ENCODE peak calls at places on chromosomes 12 and 14, in four cellular contexts. V is mammary epithelial cell, I is thyroid gland, J is kidney epithelial cell. K is an unnamed sample.

GRCh38 chr12:27094726-27095125 is 12.3 kb upstream of the C12orf71 start:
- DNase-seq in V (no peak), I (no peak), J (no peak), K (no peak)

GRCh38 chr14:22417914-22418313 is 171.1 kb downstream of the DAD1 start:
- DNase-seq in V (no peak), I (no peak), J (no peak), K (no peak)

GRCh38 chr12:52823761-52824450 is 10.0 kb upstream of the KRT4 start:
- DNase-seq in V (no peak), I (no peak), J (no peak), K (no peak)

GRCh38 chr12:51405801-51406207 is 14.6 kb upstream of the GALNT6 start:
- DNase-seq in V (no peak), I (no peak), J (no peak), K (no peak)

GRCh38 chr12:51721281-51721940 is 127.1 kb downstream of the FIGNL2 start:
- DNase-seq in V (no peak), I (peak), J (no peak), K (peak)

GRCh38 chr12:63845726-63846125 is 1.2 kb downstream of the SRGAP1 start:
- DNase-seq in V (peak), I (no peak), J (no peak), K (peak)

GRCh38 chr12:121240484-121241202 is 30.7 kb downstream of the P2RX4 start:
- DNase-seq in V (no peak), I (peak), J (no peak), K (peak)

GRCh38 chr12:66555113-66555512 is 123.8 kb downstream of the GRIP1 start:
- DNase-seq in V (peak), I (no peak), J (no peak), K (no peak)

GRCh38 chr14:55951366-55952206 is 166.6 kb upstream of the PELI2 start:
- DNase-seq in V (no peak), I (no peak), J (no peak), K (no peak)

GRCh38 chr14:39203659-39204606 is 28.9 kb downstream of the PNN start:
- DNase-seq in V (peak), I (no peak), J (no peak), K (no peak)

GRCh38 chr12:108498136-108498535 is 16.9 kb upstream of the FICD start:
- DNase-seq in V (no peak), I (no peak), J (no peak), K (no peak)

GRCh38 chr14:20627337-20628032 is 14.0 kb downstream of the OR6S1 start:
- DNase-seq in V (peak), I (no peak), J (no peak), K (no peak)

GRCh38 chr14:67187826-67188225 is 1.4 kb upstream of the GARIN2 start:
- DNase-seq in V (peak), I (peak), J (peak), K (peak)

GRCh38 chr12:112102127-112102526 is 6.5 kb downstream of the NAA25 start:
- DNase-seq in V (no peak), I (no peak), J (no peak), K (no peak)

GRCh38 chr14:93880025-93880820 is 46.9 kb upstream of the FAM181A start:
- DNase-seq in V (no peak), I (peak), J (no peak), K (peak)

GRCh38 chr12:20368653-20369163 is 371 bp downstream of the PDE3A start:
- DNase-seq in V (peak), I (peak), J (no peak), K (peak)

GRCh38 chr12:26121841-26122680 is 2.8 kb downstream of the BHLHE41 start:
- DNase-seq in V (no peak), I (peak), J (no peak), K (no peak)

GRCh38 chr12:109512608-109513007 is 35.2 kb downstream of the UBE3B start:
- DNase-seq in V (no peak), I (no peak), J (no peak), K (peak)

GRCh38 chr14:52583544-52583943 is 30.9 kb downstream of the GPR137C start:
- DNase-seq in V (peak), I (no peak), J (no peak), K (peak)

GRCh38 chr12:54411398-54412241 is 7.4 kb downstream of the ITGA5 start:
- DNase-seq in V (peak), I (no peak), J (peak), K (peak)

GRCh38 chr12:88958961-88959360 is 378.7 kb upstream of the KITLG start:
- DNase-seq in V (no peak), I (no peak), J (no peak), K (no peak)

GRCh38 chr12:27564612-27565213 is 40.7 kb downstream of the PPFIBP1 start:
- DNase-seq in V (peak), I (no peak), J (no peak), K (no peak)

DNA sequence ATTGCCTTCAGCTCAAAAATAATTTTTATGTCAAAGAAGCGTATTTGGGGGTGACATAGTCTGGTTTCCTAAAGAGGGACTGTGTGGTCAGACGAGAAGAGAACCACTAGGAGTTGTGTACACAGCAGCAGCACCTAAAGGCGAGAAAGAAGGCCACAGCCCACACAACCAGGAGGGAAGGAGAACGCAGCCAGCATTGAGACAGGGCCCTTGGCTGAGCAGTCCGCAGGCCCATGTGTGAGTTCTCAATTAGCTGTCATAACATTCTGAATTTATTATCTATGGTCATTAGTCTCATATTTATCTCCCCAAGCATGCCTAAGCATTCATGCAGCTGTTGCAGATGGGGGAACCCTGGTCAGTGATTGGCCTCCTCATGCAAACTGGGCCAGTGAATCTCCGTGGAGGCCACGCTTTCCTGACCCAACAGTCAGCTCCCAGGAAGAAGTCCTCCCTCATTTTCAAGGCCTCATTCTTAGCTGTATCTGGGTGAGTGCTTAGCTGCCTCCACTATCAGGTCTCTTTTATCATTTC is 81.2 kb upstream of the ATF7IP start:
- DNase-seq in V (no peak), I (no peak), J (no peak), K (no peak)
- TF ChIP-seq CTCF in V (no peak), I (no peak), J (no peak), K (no peak)

GRCh38 chr12:31655792-31656191 is 3.7 kb upstream of the ETFBKMT start:
- DNase-seq in V (no peak), I (no peak), J (no peak), K (no peak)

GRCh38 chr12:31655208-31655607 is 4.3 kb upstream of the ETFBKMT start:
- DNase-seq in V (no peak), I (no peak), J (no peak), K (no peak)

GRCh38 chr12:31659087-31659942 is at the start of gene ETFBKMT:
- DNase-seq in V (peak), I (peak), J (peak), K (peak)

GRCh38 chr12:31662176-31662849 is 2.8 kb downstream of the ETFBKMT start:
- DNase-seq in V (no peak), I (no peak), J (no peak), K (no peak)

GRCh38 chr12:31658743-31659086 is 773 bp upstream of the ETFBKMT start:
- DNase-seq in V (no peak), I (no peak), J (no peak), K (no peak)
- H3K4me3 ChIP-seq in V (peak), I (peak), J (peak), K (peak)

GRCh38 chr12:95336387-95337067 is 118.9 kb downstream of the VEZT start:
- DNase-seq in V (peak), I (peak), J (no peak), K (peak)
- TF ChIP-seq CTCF in V (peak), I (peak), J (peak), K (peak)

GRCh38 chr12:48788522-48788851 is 402 bp downstream of the ADCY6 start:
- DNase-seq in V (no peak), I (no peak), J (no peak), K (no peak)
- H3K4me3 ChIP-seq in V (peak), I (peak), J (peak), K (peak)

DNA sequence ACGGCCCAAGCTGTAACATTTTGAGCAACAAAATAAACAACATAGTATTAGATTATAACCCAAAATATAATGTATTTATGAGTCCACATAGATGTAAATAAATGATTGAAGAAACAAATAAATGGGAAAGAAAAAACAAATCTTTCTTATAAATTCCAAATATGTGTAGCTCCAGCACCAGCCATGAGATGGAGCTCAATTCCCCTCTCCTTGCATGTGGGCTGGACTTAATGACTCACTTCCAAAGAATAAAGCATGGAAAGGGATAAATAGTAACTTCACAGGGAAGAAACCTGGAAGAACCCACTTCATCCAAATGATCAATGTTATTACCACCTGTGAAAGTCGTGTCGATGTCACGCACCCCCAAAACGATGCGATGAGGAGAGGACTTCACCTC is 158.8 kb downstream of the RPAP3 start:
- DNase-seq in V (peak), I (no peak), J (peak), K (peak)
- TF ChIP-seq CTCF in V (peak), I (no peak), J (peak), K (peak)

DNA sequence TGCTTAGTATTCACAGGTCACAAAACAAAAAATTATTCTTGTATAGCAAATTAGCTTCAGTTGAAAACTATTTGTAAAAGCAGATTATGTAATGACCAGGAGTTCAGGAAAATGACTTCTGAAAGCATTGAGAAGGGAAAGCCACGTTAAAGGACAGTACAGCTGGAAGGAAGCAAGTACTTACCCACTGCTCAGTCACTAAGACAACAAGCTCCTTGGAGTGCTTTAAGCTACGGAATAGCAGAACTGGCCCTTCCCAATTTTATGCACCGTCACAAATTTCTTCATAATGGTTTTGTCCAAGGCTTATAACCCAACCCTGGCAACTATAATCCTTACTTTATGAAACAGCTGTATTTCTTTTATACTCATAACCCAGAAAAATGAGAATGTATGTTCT is 13.0 kb upstream of the SNAPC1 start:
- DNase-seq in V (no peak), I (no peak), J (no peak), K (peak)
- H3K4me3 ChIP-seq in V (no peak), I (no peak), J (no peak), K (no peak)

GRCh38 chr14:99201351-99202073 is 70.5 kb downstream of the BCL11B start:
- DNase-seq in V (no peak), I (no peak), J (no peak), K (no peak)
- TF ChIP-seq CTCF in V (no peak), I (no peak), J (no peak), K (no peak)

GRCh38 chr14:26872930-26873470 is 275.2 kb upstream of the NOVA1 start:
- DNase-seq in V (no peak), I (no peak), J (no peak), K (no peak)
- H3K4me3 ChIP-seq in V (no peak), I (no peak), J (no peak), K (no peak)

DNA sequence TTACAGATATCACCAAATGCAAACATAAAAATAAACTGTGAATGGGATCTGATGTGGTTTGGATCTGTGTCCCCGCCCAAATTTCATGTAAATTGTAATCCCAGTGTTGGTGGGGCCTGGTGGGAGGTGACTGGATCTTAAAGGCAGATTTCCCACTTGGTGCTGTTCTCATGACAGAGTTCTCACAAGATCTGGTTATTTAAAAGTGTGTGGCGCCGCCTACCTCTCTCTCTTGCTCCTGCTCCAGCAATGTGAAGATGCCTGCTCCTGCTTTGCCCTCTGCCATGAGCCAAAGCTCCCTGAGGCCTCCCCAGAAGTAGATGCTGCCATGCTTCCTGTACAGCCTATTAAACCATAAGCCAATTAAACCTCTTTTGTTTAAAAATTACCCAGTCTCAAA is 47.8 kb downstream of the SLC25A21 start:
- DNase-seq in V (no peak), I (peak), J (no peak), K (no peak)
- TF ChIP-seq CTCF in V (no peak), I (no peak), J (no peak), K (peak)

K was measured in astrocyte of the spinal cord.